ENCODE peak calls at places on chromosomes 13 and 19, in seven cellular contexts. U is HFF-Myc, H is mucosa of descending colon, N is GM23338, X is testis, R is AG09309, W is nephron progenitor cell. I is an unnamed sample.
A peak's percentile ranks its signal among the peaks of the same experiment; 100 is the strongest.

GRCh38 chr19:20259615-20260014 is 92.6 kb downstream of the ZNF486 start:
- DNase-seq in U (no peak), H (no peak), N (peak; percentile 81), X (no peak), R (no peak), W (no peak), I (no peak)

GRCh38 chr19:19782783-19783182 is 38.8 kb downstream of the ZNF506 start:
- DNase-seq in U (no peak), H (no peak), N (no peak), X (no peak), R (no peak), W (no peak), I (peak; percentile 82)

GRCh38 chr13:42973581-42973980 is 18.5 kb downstream of the EPSTI1 start:
- DNase-seq in U (no peak), H (no peak), N (no peak), X (no peak), R (no peak), W (no peak), I (no peak)

GRCh38 chr13:19382111-19382510 is 179.2 kb downstream of the TPTE2 start:
- DNase-seq in U (no peak), H (no peak), N (no peak), X (no peak), R (no peak), W (no peak), I (no peak)

GRCh38 chr13:95150555-95150954 is 150.7 kb downstream of the ABCC4 start:
- DNase-seq in U (no peak), H (no peak), N (no peak), X (no peak), R (no peak), W (no peak), I (no peak)

GRCh38 chr13:27450921-27451461 is 627 bp upstream of the MTIF3 start:
- DNase-seq in U (no peak), H (peak; percentile 56), N (peak; percentile 64), X (peak; percentile 54), R (no peak), W (peak; percentile 54), I (no peak)

GRCh38 chr19:31491246-31491645 is 142.0 kb upstream of the TSHZ3 start:
- DNase-seq in U (no peak), H (no peak), N (no peak), X (no peak), R (no peak), W (no peak), I (no peak)

GRCh38 chr19:8220481-8220880 is 11.3 kb downstream of the CERS4 start:
- DNase-seq in U (no peak), H (no peak), N (no peak), X (no peak), R (no peak), W (no peak), I (no peak)

GRCh38 chr13:35727881-35728280 is 251.4 kb upstream of the MAB21L1 start:
- DNase-seq in U (no peak), H (no peak), N (no peak), X (no peak), R (no peak), W (no peak), I (no peak)

GRCh38 chr13:36385471-36385870 is 39.3 kb upstream of the SPART start:
- DNase-seq in U (no peak), H (no peak), N (no peak), X (no peak), R (no peak), W (no peak), I (no peak)

GRCh38 chr19:10611907-10612306 is 13.4 kb upstream of the SLC44A2 start:
- DNase-seq in U (no peak), H (no peak), N (no peak), X (no peak), R (no peak), W (no peak), I (no peak)

GRCh38 chr13:44713793-44714469 is 137.8 kb upstream of the TSC22D1 start:
- DNase-seq in U (peak; percentile 94), H (no peak), N (no peak), X (no peak), R (peak; percentile 69), W (no peak), I (no peak)

GRCh38 chr19:17590780-17591688 is 35.6 kb downstream of the COLGALT1 start:
- DNase-seq in U (no peak), H (no peak), N (no peak), X (no peak), R (no peak), W (no peak), I (no peak)

GRCh38 chr19:50465986-50466771 is 10.1 kb upstream of the EMC10 start:
- DNase-seq in U (no peak), H (peak; percentile 76), N (peak; percentile 88), X (no peak), R (no peak), W (peak; percentile 69), I (no peak)

GRCh38 chr13:26929971-26930730 is 169.6 kb upstream of the GPR12 start:
- DNase-seq in U (peak; percentile 37), H (peak; percentile 72), N (peak; percentile 92), X (peak; percentile 83), R (no peak), W (peak; percentile 91), I (peak; percentile 78)

GRCh38 chr19:5691930-5692784 is 2.1 kb downstream of the RPL36 start:
- DNase-seq in U (no peak), H (no peak), N (peak; percentile 4), X (no peak), R (no peak), W (no peak), I (peak; percentile 53)

GRCh38 chr19:45451181-45451849 is 16.5 kb upstream of the FOSB start:
- DNase-seq in U (no peak), H (peak; percentile 54), N (peak; percentile 53), X (peak; percentile 51), R (no peak), W (no peak), I (peak; percentile 60)

DNA sequence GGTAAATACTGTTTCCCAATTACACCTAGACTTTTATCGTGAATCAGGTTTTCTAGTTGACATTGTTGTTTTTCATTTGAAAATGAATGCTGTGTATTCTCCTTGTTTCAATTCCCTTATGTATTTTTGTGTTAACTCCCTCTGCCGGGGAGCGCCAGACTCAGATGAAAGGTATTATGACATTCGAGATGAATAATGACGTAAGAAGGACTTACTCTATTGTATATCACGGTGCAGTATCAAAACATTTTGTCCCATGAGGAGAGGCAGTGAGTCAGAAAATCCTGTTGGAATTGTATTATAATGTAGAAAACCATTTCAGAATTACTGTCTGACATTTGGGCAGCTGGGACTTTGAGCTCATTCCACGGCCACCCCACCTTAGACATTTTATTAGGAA is 61.6 kb downstream of the LRCH1 start:
- DNase-seq in U (no peak), H (no peak), N (no peak), X (no peak), R (no peak), W (no peak), I (no peak)
- TF ChIP-seq CTCF in U (no peak), H (no peak), N (no peak), X (no peak), R (no peak), W (no peak), I (no peak)

GRCh38 chr13:51646041-51646670 is 61.9 kb downstream of the WDFY2 start:
- DNase-seq in U (no peak), H (no peak), N (peak; percentile 50), X (no peak), R (no peak), W (no peak), I (no peak)

GRCh38 chr13:51643882-51644281 is 59.6 kb downstream of the WDFY2 start:
- DNase-seq in U (peak; percentile 89), H (no peak), N (no peak), X (no peak), R (peak; percentile 76), W (no peak), I (no peak)

GRCh38 chr13:51647067-51647466 is 62.8 kb downstream of the WDFY2 start:
- DNase-seq in U (no peak), H (no peak), N (no peak), X (no peak), R (no peak), W (no peak), I (no peak)

GRCh38 chr13:51644649-51645048 is 60.4 kb downstream of the WDFY2 start:
- DNase-seq in U (no peak), H (no peak), N (no peak), X (no peak), R (no peak), W (no peak), I (no peak)

GRCh38 chr13:51645154-51645650 is 60.9 kb downstream of the WDFY2 start:
- DNase-seq in U (no peak), H (no peak), N (peak; percentile 65), X (no peak), R (peak; percentile 49), W (no peak), I (peak; percentile 47)
- TF ChIP-seq CTCF in U (no peak), H (no peak), N (no peak), X (no peak), R (no peak), W (no peak), I (no peak)

DNA sequence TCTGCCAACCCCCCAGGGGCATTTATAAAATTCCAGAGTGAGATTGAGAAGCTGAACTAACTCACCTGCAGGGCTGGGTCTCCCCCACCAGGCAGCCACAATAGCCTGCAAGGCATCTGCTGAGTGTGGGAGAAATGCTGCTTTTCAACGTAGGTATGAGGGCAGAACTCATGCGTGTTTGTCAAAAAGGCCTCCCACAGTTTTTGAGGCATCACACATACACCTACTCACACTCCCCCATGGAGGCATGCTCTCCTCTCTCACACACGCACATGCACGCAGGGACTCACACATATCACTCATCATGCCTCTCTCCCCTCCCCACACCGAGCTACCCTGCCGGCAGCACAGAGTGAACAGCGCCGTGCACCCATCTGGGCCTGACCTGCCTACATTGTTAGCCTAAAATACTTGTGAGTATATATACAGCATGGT is 390.5 kb downstream of the FGF9 start:
- DNase-seq in U (no peak), H (no peak), N (peak; percentile 30), X (no peak), R (no peak), W (no peak), I (peak; percentile 76)
- TF ChIP-seq CTCF in U (no peak), H (no peak), N (no peak), X (no peak), R (no peak), W (no peak), I (no peak)

GRCh38 chr13:28528388-28528787 is 33.5 kb upstream of the FLT1 start:
- DNase-seq in U (no peak), H (no peak), N (no peak), X (no peak), R (no peak), W (no peak), I (no peak)

GRCh38 chr13:28529836-28530235 is 34.9 kb upstream of the FLT1 start:
- DNase-seq in U (no peak), H (no peak), N (no peak), X (no peak), R (no peak), W (no peak), I (no peak)

GRCh38 chr13:28530729-28531194 is 35.8 kb upstream of the FLT1 start:
- DNase-seq in U (no peak), H (no peak), N (no peak), X (no peak), R (no peak), W (no peak), I (no peak)

GRCh38 chr13:28527629-28528028 is 32.7 kb upstream of the FLT1 start:
- DNase-seq in U (no peak), H (no peak), N (no peak), X (no peak), R (no peak), W (no peak), I (no peak)

DNA sequence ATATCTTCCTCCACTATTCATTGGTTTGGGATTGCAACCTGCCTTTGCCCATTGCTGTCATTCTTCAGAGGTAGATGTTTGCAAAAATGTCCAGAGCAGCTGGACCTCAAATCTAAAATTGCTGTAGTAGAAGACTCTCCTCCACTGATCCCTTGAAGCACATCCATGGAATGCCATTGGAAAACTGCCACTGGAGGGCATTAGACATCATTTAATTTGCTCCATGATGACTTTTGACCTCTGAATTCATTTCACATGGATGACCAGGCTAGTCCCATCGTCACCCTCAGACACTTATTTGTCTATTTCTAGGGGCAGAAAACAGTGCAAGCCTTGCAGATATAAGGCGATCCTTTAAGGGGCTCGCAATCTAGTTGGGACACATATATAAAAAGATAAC is 33.9 kb upstream of the FLT1 start:
- DNase-seq in U (no peak), H (peak; percentile 52), N (no peak), X (no peak), R (no peak), W (no peak), I (no peak)
- TF ChIP-seq CTCF in U (no peak), H (no peak), N (peak; percentile 19), X (no peak), R (peak; percentile 12), W (no peak), I (no peak)

I was measured in activated CD8-positive, alpha-beta T cell treated with anti-CD3 and anti-CD28 coated beads for 36 hours.